ENCODE peak calls at places on chromosome 20, in five cellular contexts. One of them, this sample, is unnamed.

GRCh38 chr20:57587989-57588377 is 27.1 kb downstream of the PCK1 start:
- DNase-seq in choroid plexus epithelial cell: no peak
- DNase-seq in fibroblast of mammary gland: no peak
- DNase-seq in sciatic nerve: no peak
- DNase-seq in KBM-7: no peak
- DNase-seq in this sample: no peak

GRCh38 chr20:39524371-39524911 is 562.3 kb downstream of the DHX35 start:
- DNase-seq in choroid plexus epithelial cell: peak
- DNase-seq in fibroblast of mammary gland: peak
- DNase-seq in sciatic nerve: no peak
- DNase-seq in KBM-7: no peak
- DNase-seq in this sample: no peak

GRCh38 chr20:4091332-4092135 is 76.2 kb upstream of the RNF24 start:
- DNase-seq in fibroblast of mammary gland: peak
- DNase-seq in choroid plexus epithelial cell: peak
- DNase-seq in sciatic nerve: no peak
- DNase-seq in KBM-7: peak
- DNase-seq in this sample: peak

GRCh38 chr20:50528804-50529351 is 18.7 kb downstream of the PTPN1 start:
- DNase-seq in fibroblast of mammary gland: peak
- DNase-seq in sciatic nerve: no peak
- DNase-seq in choroid plexus epithelial cell: peak
- DNase-seq in KBM-7: no peak
- DNase-seq in this sample: peak

GRCh38 chr20:36856691-36857635 is 19.0 kb upstream of the TLDC2 start:
- DNase-seq in KBM-7: peak
- DNase-seq in sciatic nerve: no peak
- DNase-seq in fibroblast of mammary gland: peak
- DNase-seq in choroid plexus epithelial cell: peak
- DNase-seq in this sample: peak

GRCh38 chr20:3813758-3814581 is 6.4 kb upstream of the AP5S1 start:
- DNase-seq in choroid plexus epithelial cell: no peak
- DNase-seq in fibroblast of mammary gland: no peak
- DNase-seq in KBM-7: no peak
- DNase-seq in sciatic nerve: no peak
- DNase-seq in this sample: no peak

GRCh38 chr20:19903168-19903676 is 113.9 kb upstream of the NAA20 start:
- DNase-seq in fibroblast of mammary gland: peak
- DNase-seq in sciatic nerve: no peak
- DNase-seq in KBM-7: peak
- DNase-seq in choroid plexus epithelial cell: peak
- DNase-seq in this sample: peak

GRCh38 chr20:4029505-4030467 is 14.4 kb upstream of the RNF24 start:
- DNase-seq in choroid plexus epithelial cell: no peak
- DNase-seq in KBM-7: no peak
- DNase-seq in fibroblast of mammary gland: no peak
- DNase-seq in sciatic nerve: no peak
- DNase-seq in this sample: no peak

GRCh38 chr20:33137195-33137594 is 30.8 kb upstream of the BPIFA2 start:
- DNase-seq in KBM-7: no peak
- DNase-seq in fibroblast of mammary gland: no peak
- DNase-seq in choroid plexus epithelial cell: no peak
- DNase-seq in sciatic nerve: no peak
- DNase-seq in this sample: no peak

GRCh38 chr20:26243731-26244130 is 547.1 kb upstream of the ZNF337 start:
- DNase-seq in choroid plexus epithelial cell: no peak
- DNase-seq in sciatic nerve: no peak
- DNase-seq in KBM-7: no peak
- DNase-seq in fibroblast of mammary gland: no peak
- DNase-seq in this sample: no peak

GRCh38 chr20:32537657-32538525 is 47.2 kb downstream of the NOL4L start:
- DNase-seq in KBM-7: no peak
- DNase-seq in fibroblast of mammary gland: no peak
- DNase-seq in sciatic nerve: no peak
- DNase-seq in choroid plexus epithelial cell: no peak
- DNase-seq in this sample: no peak

GRCh38 chr20:9966966-9967365 is 67.8 kb upstream of the ANKEF1 start:
- DNase-seq in KBM-7: no peak
- DNase-seq in choroid plexus epithelial cell: peak
- DNase-seq in fibroblast of mammary gland: peak
- DNase-seq in sciatic nerve: no peak
- DNase-seq in this sample: peak

GRCh38 chr20:363319-364078 is 16.6 kb downstream of the NRSN2 start:
- DNase-seq in choroid plexus epithelial cell: no peak
- DNase-seq in fibroblast of mammary gland: no peak
- DNase-seq in KBM-7: no peak
- DNase-seq in sciatic nerve: no peak
- DNase-seq in this sample: peak

GRCh38 chr20:60254901-60255411 is 296.7 kb downstream of the CDH26 start:
- DNase-seq in KBM-7: no peak
- DNase-seq in fibroblast of mammary gland: peak
- DNase-seq in choroid plexus epithelial cell: peak
- DNase-seq in sciatic nerve: no peak
- DNase-seq in this sample: peak

GRCh38 chr20:48899881-48900280 is 21.6 kb upstream of the ARFGEF2 start:
- DNase-seq in KBM-7: no peak
- DNase-seq in choroid plexus epithelial cell: no peak
- DNase-seq in fibroblast of mammary gland: no peak
- DNase-seq in sciatic nerve: no peak
- DNase-seq in this sample: no peak

This sample was measured in iris pigment epithelial cell.